ENCODE peak calls at places on chromosomes 6 and 20, in ten cellular contexts. M is lower lobe of right lung, P is dorsolateral prefrontal cortex, O is cardiac muscle cell, X is PC-3, F is IMR-90, U is uterus, R is right atrium auricular region, C is colonic mucosa, D is tibial nerve. H is an unnamed sample.
A peak's percentile ranks its signal among the peaks of the same experiment; 100 is the strongest.

GRCh38 chr6:154295733-154296132 is 60.9 kb downstream of the IPCEF1 start:
- DNase-seq in P (no peak), U (no peak), R (no peak), O (no peak), M (no peak), F (no peak), D (no peak), C (no peak), X (no peak), H (no peak)

GRCh38 chr6:31038559-31038958 is 28.3 kb downstream of the MUC22 start:
- DNase-seq in M (no peak), R (no peak), X (no peak), D (no peak), F (no peak), U (no peak), C (no peak), O (no peak), P (no peak), H (no peak)

GRCh38 chr6:153301602-153302001 is 170.5 kb upstream of the RGS17 start:
- DNase-seq in R (no peak), F (no peak), C (no peak), D (no peak), O (no peak), P (no peak), M (no peak), X (peak; percentile 7), U (no peak), H (no peak)

GRCh38 chr6:83921315-83921714 is 61.8 kb downstream of the CYB5R4 start:
- DNase-seq in X (no peak), R (no peak), D (no peak), U (no peak), P (no peak), C (no peak), O (no peak), F (no peak), M (no peak), H (no peak)

GRCh38 chr6:39130691-39131090 is 15.7 kb upstream of the SAYSD1 start:
- DNase-seq in C (no peak), D (no peak), O (no peak), R (no peak), P (no peak), X (no peak), U (no peak), F (no peak), M (no peak), H (no peak)

GRCh38 chr6:123777554-123777953 is 26.1 kb upstream of the NKAIN2 start:
- DNase-seq in R (no peak), U (no peak), O (no peak), F (peak; percentile 1), M (no peak), X (peak; percentile 30), D (no peak), C (no peak), P (no peak), H (no peak)

GRCh38 chr6:55131616-55132015 is 42.7 kb upstream of the HCRTR2 start:
- DNase-seq in X (peak; percentile 53), P (no peak), F (peak; percentile 19), R (no peak), D (no peak), M (no peak), O (no peak), U (no peak), C (no peak), H (no peak)

GRCh38 chr6:33123732-33124524 is 48.1 kb downstream of the HLA-DPB1 start:
- DNase-seq in U (no peak), F (peak; percentile 30), O (peak; percentile 42), D (no peak), P (no peak), M (no peak), R (no peak), C (no peak), X (peak; percentile 84), H (no peak)

GRCh38 chr6:1283486-1283885 is 28.4 kb upstream of the FOXQ1 start:
- DNase-seq in O (no peak), P (no peak), D (no peak), F (no peak), M (no peak), R (no peak), X (no peak), U (no peak), C (no peak), H (no peak)

GRCh38 chr6:1291381-1291780 is 20.5 kb upstream of the FOXQ1 start:
- DNase-seq in C (no peak), D (no peak), P (no peak), M (no peak), X (no peak), F (no peak), R (no peak), U (no peak), O (no peak), H (no peak)

GRCh38 chr6:1285589-1286340 is 26.1 kb upstream of the FOXQ1 start:
- DNase-seq in R (no peak), C (no peak), P (no peak), F (peak; percentile 71), M (no peak), O (no peak), X (no peak), U (no peak), D (no peak), H (no peak)

GRCh38 chr6:1290805-1291204 is 21.1 kb upstream of the FOXQ1 start:
- DNase-seq in O (no peak), D (no peak), R (no peak), U (no peak), C (no peak), F (no peak), P (no peak), X (no peak), M (no peak), H (peak; percentile 63)

GRCh38 chr6:1286972-1287600 is 24.8 kb upstream of the FOXQ1 start:
- DNase-seq in U (no peak), F (peak; percentile 87), M (peak; percentile 87), R (no peak), C (peak; percentile 68), O (no peak), P (no peak), X (peak; percentile 82), D (no peak), H (no peak)
- TF ChIP-seq CTCF in U (no peak), F (no peak), M (no peak), R (no peak), C (no peak), O (no peak), P (no peak), X (no peak), D (no peak), H (no peak)

GRCh38 chr20:2752631-2753455 is 47.6 kb downstream of the CPXM1 start:
- DNase-seq in M (peak; percentile 64), D (no peak), C (peak; percentile 42), U (peak; percentile 52), F (peak; percentile 30), O (peak; percentile 70), R (no peak), P (no peak), X (peak; percentile 50), H (no peak)

GRCh38 chr20:2750343-2751251 is 49.8 kb downstream of the CPXM1 start:
- DNase-seq in U (peak; percentile 60), O (no peak), R (peak; percentile 83), X (peak; percentile 44), F (peak; percentile 17), D (no peak), C (peak; percentile 53), P (no peak), M (peak; percentile 84), H (peak; percentile 56)

GRCh38 chr20:2751868-2752630 is 48.4 kb downstream of the CPXM1 start:
- DNase-seq in F (no peak), U (peak; percentile 52), R (no peak), O (peak; percentile 28), X (peak; percentile 43), P (no peak), M (peak; percentile 55), C (no peak), D (no peak), H (peak; percentile 52)

GRCh38 chr20:2749951-2750342 is 50.5 kb downstream of the CPXM1 start:
- DNase-seq in U (no peak), D (no peak), C (no peak), X (no peak), O (no peak), M (no peak), R (no peak), F (no peak), P (no peak), H (no peak)

DNA sequence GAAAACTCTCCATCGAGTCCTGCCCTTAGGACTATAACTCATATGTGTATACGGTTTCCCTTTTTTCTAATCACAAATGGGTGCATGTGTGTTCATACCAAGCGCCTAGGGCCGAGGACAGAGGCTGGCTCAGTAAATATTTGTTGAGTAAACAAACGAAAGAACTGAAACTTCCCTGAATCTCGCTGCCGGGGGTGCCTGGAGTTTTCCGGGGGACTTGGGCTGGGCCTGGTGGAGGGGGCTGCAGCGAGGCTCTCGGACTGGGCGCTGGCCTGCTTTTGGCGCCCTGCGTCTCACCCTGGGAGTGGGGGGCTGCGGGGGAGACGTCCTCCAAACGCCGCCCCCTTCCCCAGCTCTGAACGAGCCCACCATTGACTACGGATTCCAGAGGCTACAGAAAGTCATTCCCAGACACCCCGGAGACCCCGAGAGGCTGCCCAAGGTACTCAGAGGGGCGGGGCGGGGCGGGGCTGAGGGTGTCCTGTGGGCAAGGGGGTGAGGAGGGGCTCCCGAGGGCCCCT is 49.0 kb downstream of the CPXM1 start:
- DNase-seq in D (no peak), P (no peak), U (no peak), X (peak; percentile 36), M (no peak), O (no peak), R (no peak), C (peak; percentile 34), F (no peak), H (peak; percentile 51)
- H3K27me3 ChIP-seq in D (no peaks in the 10 kb centered on the region), P (peaks cover 43% of the 10 kb centered on the region), U (no peaks in the 10 kb centered on the region), X (no peaks in the 10 kb centered on the region), M (peaks cover 24% of the 10 kb centered on the region), O (peaks cover 90% of the 10 kb centered on the region), R (peaks cover 10% of the 10 kb centered on the region), C (peaks cover 14% of the 10 kb centered on the region), F (peaks cover 60% of the 10 kb centered on the region), H (no peaks in the 10 kb centered on the region)

GRCh38 chr20:49570161-49570827 is 2.4 kb upstream of the PTGIS start:
- DNase-seq in F (no peak), R (no peak), X (no peak), P (no peak), M (no peak), U (no peak), C (no peak), O (no peak), D (no peak), H (no peak)

GRCh38 chr20:49571553-49571835 is 3.6 kb upstream of the PTGIS start:
- DNase-seq in P (no peak), D (no peak), R (peak; percentile 51), C (no peak), F (no peak), X (no peak), O (no peak), U (no peak), M (no peak), H (no peak)

GRCh38 chr20:49573900-49574416 is 6.0 kb upstream of the PTGIS start:
- DNase-seq in O (no peak), X (no peak), F (peak; percentile 59), R (peak; percentile 86), C (no peak), D (no peak), U (peak; percentile 30), M (no peak), P (no peak), H (no peak)

GRCh38 chr20:49570828-49571552 is 3.1 kb upstream of the PTGIS start:
- DNase-seq in O (no peak), P (no peak), D (no peak), C (no peak), F (peak; percentile 54), M (no peak), R (peak; percentile 57), U (no peak), X (peak; percentile 48), H (no peak)

DNA sequence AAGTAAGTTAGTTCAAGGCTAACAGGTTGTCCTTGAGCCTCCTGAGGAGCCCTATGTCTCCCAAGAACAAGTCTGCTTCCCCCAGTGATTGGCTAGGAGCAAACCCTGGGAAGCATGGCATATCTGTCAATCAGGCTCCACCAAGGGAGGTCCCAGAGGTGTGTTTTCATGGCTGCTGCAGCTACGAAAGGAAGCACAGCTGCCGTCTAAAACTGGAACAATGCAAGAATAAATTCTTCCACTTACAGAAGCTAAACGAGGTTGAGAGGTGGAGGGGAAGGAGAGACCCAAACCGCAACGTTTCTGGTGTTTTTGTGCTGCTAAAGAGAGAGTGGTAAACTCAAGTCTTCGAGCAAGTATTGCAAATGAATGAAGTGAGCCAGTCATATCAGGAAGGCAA is 4.9 kb upstream of the PTGIS start:
- DNase-seq in R (peak; percentile 57), X (no peak), F (no peak), D (no peak), O (no peak), C (no peak), U (no peak), M (no peak), P (no peak), H (no peak)
- H3K27ac ChIP-seq in R (peak overlapping the region; percentile 26), X (no peak overlapping the region), F (no peak overlapping the region), D (peak overlapping the region; percentile 4), O (no peak overlapping the region), C (no peak overlapping the region), U (peak overlapping the region; percentile 94), M (no peak overlapping the region), P (no peak overlapping the region), H (no peak overlapping the region)

DNA sequence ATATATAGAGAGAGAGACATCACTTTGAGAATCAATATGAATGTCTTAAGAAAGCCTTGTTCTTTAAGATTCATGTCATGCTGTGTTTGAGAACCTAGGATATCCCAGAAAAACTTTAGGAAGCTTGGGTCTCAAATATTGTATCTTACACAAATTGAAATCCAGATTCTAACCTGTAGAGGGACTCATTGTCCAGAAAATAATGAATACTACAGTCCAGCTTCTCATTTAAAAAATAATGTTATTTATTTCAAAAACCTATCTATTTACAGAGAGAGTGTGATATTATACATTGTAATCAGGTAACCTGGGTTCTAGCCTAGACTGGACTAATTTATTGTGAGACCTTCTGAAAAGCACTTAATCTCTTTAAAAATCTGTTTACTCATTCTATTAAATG is 4.2 kb downstream of the RFX6 start:
- DNase-seq in R (no peak), U (no peak), O (no peak), D (no peak), M (no peak), X (peak; percentile 53), F (no peak), C (no peak), P (no peak), H (no peak)
- TF ChIP-seq CTCF in R (peak; percentile 16), U (no peak), O (no peak), D (no peak), M (no peak), X (peak; percentile 65), F (peak; percentile 3), C (peak; percentile 12), P (no peak), H (no peak)

H was measured in prostate gland.